ENCODE peak calls at places on chromosomes 1 and 21, in five cellular contexts. W, Y, Z, N and I are unnamed samples.

GRCh38 chr21:33109574-33110339 is 39.8 kb downstream of the OLIG1 start:
- DNase-seq in W (no peak), Y (no peak), Z (no peak), N (no peak), I (peak)

GRCh38 chr1:228279011-228279721 is 71.3 kb downstream of the OBSCN start:
- DNase-seq in W (no peak), Y (no peak), Z (no peak), N (no peak), I (peak)

GRCh38 chr1:201539561-201540404 is 856 bp downstream of the NAV1 start:
- DNase-seq in W (no peak), Y (no peak), Z (no peak), N (no peak), I (peak)

GRCh38 chr1:31745071-31745897 is 18.9 kb downstream of the ADGRB2 start:
- DNase-seq in W (peak), Y (no peak), Z (peak), N (peak), I (peak)

GRCh38 chr1:103529746-103530145 is 4.2 kb downstream of the RNPC3 start:
- DNase-seq in W (no peak), Y (no peak), Z (no peak), N (no peak), I (no peak)

GRCh38 chr1:85427358-85427757 is 37.6 kb downstream of the DDAH1 start:
- DNase-seq in W (no peak), Y (no peak), Z (no peak), N (no peak), I (no peak)

GRCh38 chr1:116516631-116517030 is 54.2 kb downstream of the CD58 start:
- DNase-seq in W (no peak), Y (no peak), Z (no peak), N (no peak), I (no peak)

GRCh38 chr1:200837931-200838571 is 34.7 kb upstream of the GPR25 start:
- DNase-seq in W (no peak), Y (no peak), Z (no peak), N (no peak), I (no peak)

GRCh38 chr1:208475449-208475848 is 231.3 kb upstream of the PLXNA2 start:
- DNase-seq in W (no peak), Y (no peak), Z (no peak), N (no peak), I (peak)

GRCh38 chr21:25360593-25360992 is 246.7 kb downstream of the MRPL39 start:
- DNase-seq in W (no peak), Y (no peak), Z (no peak), N (no peak), I (no peak)

GRCh38 chr1:39876136-39876535 is 7.2 kb downstream of the TRIT1 start:
- DNase-seq in W (no peak), Y (no peak), Z (no peak), N (no peak), I (no peak)
- TF ChIP-seq POLR2A in W (no peak), Y (no peak), Z (no peak), N (no peak), I (no peak)

GRCh38 chr1:112368198-112368597 is 27.8 kb upstream of the CTTNBP2NL start:
- DNase-seq in W (no peak), Y (no peak), Z (no peak), N (no peak), I (no peak)
- TF ChIP-seq POLR2AphosphoS5 in W (no peak), Y (no peak), Z (no peak), N (no peak), I (no peak)

GRCh38 chr1:156662588-156663055 is 14.6 kb downstream of the NES start:
- DNase-seq in W (no peak), Y (no peak), Z (no peak), N (no peak), I (no peak)

GRCh38 chr1:156664046-156664948 is 12.9 kb downstream of the NES start:
- DNase-seq in W (no peak), Y (no peak), Z (no peak), N (no peak), I (no peak)

GRCh38 chr1:156664949-156665411 is 12.2 kb downstream of the NES start:
- DNase-seq in W (peak), Y (no peak), Z (no peak), N (peak), I (no peak)

GRCh38 chr1:156661932-156662587 is 15.1 kb downstream of the NES start:
- DNase-seq in W (no peak), Y (no peak), Z (no peak), N (no peak), I (no peak)

GRCh38 chr1:156663178-156663577 is 14.0 kb downstream of the NES start:
- DNase-seq in W (no peak), Y (no peak), Z (peak), N (no peak), I (peak)
- TF ChIP-seq POLR2A in W (no peak), Y (no peak), Z (no peak), N (no peak), I (no peak)

GRCh38 chr1:57470028-57470427 is 46.2 kb upstream of the DAB1 start:
- DNase-seq in W (no peak), Y (no peak), Z (no peak), N (no peak), I (no peak)
- TF ChIP-seq POLR2AphosphoS5 in W (no peak), Y (no peak), Z (no peak), N (no peak), I (no peak)

GRCh38 chr1:204438628-204439027 is 27.0 kb upstream of the PPP1R15B start:
- DNase-seq in W (no peak), Y (no peak), Z (no peak), N (no peak), I (peak)
- TF ChIP-seq POLR2A in W (no peak), Y (no peak), Z (no peak), N (no peak), I (no peak)

GRCh38 chr1:17081439-17081838 is 27.6 kb upstream of the SDHB start:
- DNase-seq in W (no peak), Y (no peak), Z (no peak), N (no peak), I (no peak)
- TF ChIP-seq POLR2AphosphoS5 in W (no peak), Y (no peak), Z (no peak), N (no peak), I (no peak)

GRCh38 chr1:25871086-25871703 is 4.3 kb downstream of the PAQR7 start:
- DNase-seq in W (no peak), Y (no peak), Z (peak), N (no peak), I (peak)
- TF ChIP-seq POLR2A in W (no peak), Y (no peak), Z (no peak), N (no peak), I (no peak)